ENCODE peak calls at places on chromosomes 13 and 19, in six cellular contexts. D, M, C, U, V and N are unnamed samples.

GRCh38 chr13:52374873-52375411 is 31.0 kb downstream of the THSD1 start:
- DNase-seq in D (no peak), M (no peak), C (peak; percentile 13), U (no peak), V (no peak), N (no peak)

GRCh38 chr13:96025283-96025682 is 27.9 kb downstream of the UGGT2 start:
- DNase-seq in D (no peak), M (no peak), C (no peak), U (no peak), V (no peak), N (no peak)

GRCh38 chr19:41376998-41377365 is 649 bp downstream of the TMEM91 start:
- DNase-seq in D (no peak), M (no peak), C (no peak), U (no peak), V (no peak), N (no peak)

GRCh38 chr13:58992478-58993042 is 1171.2 kb downstream of the DIAPH3 start:
- DNase-seq in D (no peak), M (no peak), C (no peak), U (no peak), V (no peak), N (no peak)

GRCh38 chr13:89294115-89294867 is 1623.1 kb downstream of the SLITRK5 start:
- DNase-seq in D (no peak), M (no peak), C (no peak), U (no peak), V (no peak), N (no peak)

GRCh38 chr13:39875583-39875982 is 220.1 kb downstream of the COG6 start:
- DNase-seq in D (no peak), M (no peak), C (no peak), U (no peak), V (no peak), N (no peak)

GRCh38 chr13:30639671-30640070 is 22.0 kb downstream of the USPL1 start:
- DNase-seq in D (no peak), M (no peak), C (no peak), U (no peak), V (no peak), N (no peak)

GRCh38 chr19:3606690-3607289 is at the start of gene TBXA2R:
- DNase-seq in D (peak; percentile 51), M (peak; percentile 56), C (peak; percentile 56), U (peak; percentile 6), V (no peak), N (peak; percentile 67)

GRCh38 chr13:109100705-109101104 is 471.3 kb downstream of the MYO16 start:
- DNase-seq in D (no peak), M (peak; percentile 25), C (peak; percentile 32), U (no peak), V (no peak), N (no peak)

GRCh38 chr19:7638802-7639465 is 2.0 kb downstream of the STXBP2 start:
- DNase-seq in D (no peak), M (no peak), C (no peak), U (no peak), V (no peak), N (no peak)

GRCh38 chr13:26941345-26942174 is 181.0 kb upstream of the GPR12 start:
- DNase-seq in D (no peak), M (peak; percentile 47), C (no peak), U (no peak), V (no peak), N (no peak)

GRCh38 chr19:49592486-49593232 is 1.7 kb downstream of the PRR12 start:
- DNase-seq in D (no peak), M (peak; percentile 18), C (peak; percentile 48), U (no peak), V (no peak), N (no peak)

GRCh38 chr19:14318873-14319272 is 62.4 kb upstream of the ADGRE5 start:
- DNase-seq in D (no peak), M (no peak), C (no peak), U (no peak), V (no peak), N (peak; percentile 53)

GRCh38 chr19:19192910-19193423 is 909 bp downstream of the RFXANK start:
- DNase-seq in D (no peak), M (peak; percentile 9), C (peak; percentile 14), U (no peak), V (no peak), N (no peak)